ENCODE peak calls at places on chromosome 9, in five cellular contexts. V, A, F, I and Z are unnamed samples.

GRCh38 chr9:94623253-94623652 is 16.1 kb downstream of the FBP1 start:
- DNase-seq in V (peak; percentile 66), A (no peak), F (no peak), I (peak; percentile 68), Z (peak; percentile 85)

GRCh38 chr9:250039-250438 is 35.4 kb downstream of the DOCK8 start:
- DNase-seq in V (no peak), A (no peak), F (no peak), I (no peak), Z (no peak)

GRCh38 chr9:96187108-96187695 is 114.8 kb downstream of the HSD17B3 start:
- DNase-seq in V (no peak), A (no peak), F (no peak), I (no peak), Z (no peak)

GRCh38 chr9:130444565-130445221 is at the start of gene ASS1:
- DNase-seq in V (no peak), A (no peak), F (no peak), I (peak; percentile 98), Z (peak; percentile 33)

GRCh38 chr9:117448066-117448465 is 33.2 kb upstream of the ASTN2 start:
- DNase-seq in V (no peak), A (no peak), F (no peak), I (no peak), Z (no peak)

GRCh38 chr9:35650341-35651158 is at the start of gene SIT1:
- DNase-seq in V (no peak), A (no peak), F (no peak), I (no peak), Z (no peak)

GRCh38 chr9:97911528-97911927 is 10.8 kb downstream of the TRMO start:
- DNase-seq in V (no peak), A (no peak), F (no peak), I (no peak), Z (no peak)

GRCh38 chr9:71685988-71686387 is 82.3 kb downstream of the CEMIP2 start:
- DNase-seq in V (no peak), A (no peak), F (no peak), I (no peak), Z (no peak)

GRCh38 chr9:17721954-17722353 is 143.1 kb downstream of the SH3GL2 start:
- DNase-seq in V (no peak), A (no peak), F (no peak), I (no peak), Z (no peak)

GRCh38 chr9:37941253-37941652 is 37.3 kb upstream of the SLC25A51 start:
- DNase-seq in V (no peak), A (no peak), F (no peak), I (no peak), Z (no peak)

GRCh38 chr9:89880721-89881120 is 275.9 kb downstream of the GADD45G start:
- DNase-seq in V (no peak), A (no peak), F (no peak), I (no peak), Z (no peak)

GRCh38 chr9:89945133-89945532 is 340.3 kb downstream of the GADD45G start:
- DNase-seq in V (no peak), A (no peak), F (no peak), I (no peak), Z (no peak)

GRCh38 chr9:90219548-90220118 is 423.0 kb downstream of the DIRAS2 start:
- DNase-seq in V (peak; percentile 28), A (no peak), F (peak; percentile 5), I (peak; percentile 14), Z (peak; percentile 6)

GRCh38 chr9:129646252-129646651 is 4.3 kb upstream of the ASB6 start:
- DNase-seq in V (no peak), A (no peak), F (no peak), I (no peak), Z (no peak)

GRCh38 chr9:128862401-128862851 is 19.3 kb downstream of the KYAT1 start:
- DNase-seq in V (no peak), A (no peak), F (no peak), I (no peak), Z (no peak)

GRCh38 chr9:83062653-83063527 is at the start of gene RASEF:
- DNase-seq in V (peak; percentile 80), A (no peak), F (peak; percentile 46), I (no peak), Z (no peak)

GRCh38 chr9:137731947-137732813 is 113.4 kb downstream of the EHMT1 start:
- DNase-seq in V (no peak), A (no peak), F (no peak), I (no peak), Z (no peak)

GRCh38 chr9:137728444-137729311 is 109.9 kb downstream of the EHMT1 start:
- DNase-seq in V (no peak), A (no peak), F (no peak), I (no peak), Z (no peak)

GRCh38 chr9:137734181-137734580 is 115.4 kb downstream of the EHMT1 start:
- DNase-seq in V (no peak), A (no peak), F (no peak), I (no peak), Z (no peak)

GRCh38 chr9:137731216-137731946 is 112.6 kb downstream of the EHMT1 start:
- DNase-seq in V (no peak), A (no peak), F (no peak), I (no peak), Z (no peak)

GRCh38 chr9:137733429-137733828 is 114.6 kb downstream of the EHMT1 start:
- DNase-seq in V (no peak), A (no peak), F (no peak), I (no peak), Z (no peak)
- TF ChIP-seq HDAC2 in V (no peak), A (no peak), F (no peak), I (no peak), Z (no peak)

GRCh38 chr9:108374606-108375005 is 481.2 kb downstream of the ACTL7B start:
- DNase-seq in V (no peak), A (no peak), F (no peak), I (no peak), Z (no peak)
- TF ChIP-seq HDAC2 in V (no peak), A (no peak), F (no peak), I (no peak), Z (no peak)

DNA sequence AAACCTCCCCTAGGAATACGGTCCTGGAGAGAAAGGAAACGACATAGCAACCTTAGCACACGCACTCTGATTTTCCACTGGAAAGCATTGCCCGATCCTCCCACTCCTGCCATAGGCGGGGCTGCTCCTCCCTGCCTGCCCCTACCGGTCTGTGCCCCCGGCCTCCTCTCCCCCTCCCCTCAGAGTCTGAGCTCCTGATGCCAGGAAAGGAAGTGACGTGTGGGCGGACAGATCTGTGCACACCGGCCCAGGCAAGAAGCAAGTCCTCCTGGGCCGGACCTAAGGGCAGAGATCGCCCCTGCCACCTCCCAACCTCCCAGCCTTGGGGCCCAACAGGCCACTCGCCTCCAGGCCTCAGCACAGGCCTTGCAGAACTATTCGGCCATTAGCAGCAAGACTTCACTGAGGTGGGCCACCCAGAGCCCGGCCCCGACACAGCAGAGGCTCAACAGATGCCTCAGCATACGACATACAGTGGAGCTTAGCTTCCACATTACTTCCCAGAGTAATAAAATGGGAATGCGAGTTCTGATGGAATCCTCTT is 7.2 kb downstream of the NINJ1 start:
- DNase-seq in V (no peak), A (no peak), F (no peak), I (no peak), Z (peak; percentile 88)
- TF ChIP-seq HDAC2 in V (no peak), A (no peak), F (no peak), I (no peak), Z (no peak)

GRCh38 chr9:9522406-9522805 is 1090.4 kb downstream of the PTPRD start:
- DNase-seq in V (no peak), A (no peak), F (no peak), I (no peak), Z (no peak)

GRCh38 chr9:9523476-9523875 is 1089.3 kb downstream of the PTPRD start:
- DNase-seq in V (no peak), A (no peak), F (no peak), I (no peak), Z (no peak)

GRCh38 chr9:9521033-9521779 is 1091.6 kb downstream of the PTPRD start:
- DNase-seq in V (no peak), A (no peak), F (no peak), I (no peak), Z (no peak)
- TF ChIP-seq HDAC2 in V (no peak), A (no peak), F (no peak), I (no peak), Z (no peak)

GRCh38 chr9:107355394-107355793 is 72.3 kb downstream of the RAD23B start:
- DNase-seq in V (no peak), A (no peak), F (no peak), I (no peak), Z (no peak)

GRCh38 chr9:107348836-107349235 is 65.8 kb downstream of the RAD23B start:
- DNase-seq in V (no peak), A (no peak), F (no peak), I (no peak), Z (no peak)

GRCh38 chr9:107350443-107350842 is 67.4 kb downstream of the RAD23B start:
- DNase-seq in V (no peak), A (no peak), F (no peak), I (no peak), Z (no peak)

DNA sequence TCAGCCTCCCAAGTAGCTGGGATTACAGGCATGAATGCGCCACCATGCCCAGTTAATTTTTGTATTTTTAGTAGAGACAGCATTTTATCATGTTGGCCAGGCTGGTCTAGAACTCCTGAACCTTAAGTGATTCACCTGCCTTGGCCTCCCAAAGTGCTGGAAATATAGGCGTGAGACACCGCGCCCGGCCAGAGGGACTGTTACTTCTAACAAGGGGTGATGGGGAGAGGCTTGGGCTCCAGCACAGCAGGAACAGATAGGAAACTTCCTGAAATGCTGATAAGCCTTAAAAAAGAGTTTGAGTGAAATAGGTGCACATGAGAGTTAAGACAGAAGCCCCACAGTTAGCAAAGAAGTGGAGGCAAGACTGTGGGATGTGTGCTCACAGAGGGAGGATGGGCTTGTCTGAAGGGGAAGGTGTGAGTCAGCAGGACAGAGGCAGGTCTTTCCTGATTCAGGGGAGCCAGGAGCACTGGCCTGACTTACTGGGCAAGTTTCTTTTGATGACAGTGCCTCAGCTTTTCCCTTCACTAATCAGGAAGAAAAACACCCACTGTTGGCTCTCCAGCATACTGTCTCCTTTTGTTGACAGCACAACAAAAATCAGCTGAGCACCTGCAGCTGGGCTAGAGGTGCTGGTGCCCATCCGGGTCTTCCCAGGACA is 68.4 kb downstream of the RAD23B start:
- DNase-seq in V (no peak), A (no peak), F (no peak), I (no peak), Z (no peak)
- TF ChIP-seq HDAC2 in V (no peak), A (no peak), F (no peak), I (no peak), Z (no peak)